ENCODE peak calls at places on chromosomes 3 and 15, in six cellular contexts. T is HCT116, X is HepG2, H is WTC11, N is GM12878, E is K562. I is an unnamed sample.

GRCh38 chr15:93900476-93901400 is 330.6 kb upstream of the MCTP2 start:
- DNase-seq in T (no peak), X (no peak), H (peak; percentile 40), N (no peak), E (no peak), I (no peak)

GRCh38 chr3:37096292-37096691 is 78.1 kb downstream of the LRRFIP2 start:
- DNase-seq in T (no peak), X (peak; percentile 73), H (no peak), N (no peak), E (no peak), I (no peak)

GRCh38 chr3:25558796-25559195 is 105.9 kb downstream of the TOP2B start:
- DNase-seq in T (no peak), X (no peak), H (no peak), N (no peak), E (no peak), I (no peak)

GRCh38 chr15:32646304-32646703 is 4.8 kb downstream of the SCG5 start:
- DNase-seq in T (no peak), X (no peak), H (no peak), N (no peak), E (no peak), I (peak; percentile 43)

GRCh38 chr3:44924102-44925084 is 50.0 kb downstream of the TGM4 start:
- DNase-seq in T (no peak), X (no peak), H (no peak), N (no peak), E (no peak), I (no peak)

GRCh38 chr15:60392601-60392985 is 5.2 kb downstream of the ANXA2 start:
- DNase-seq in T (peak; percentile 85), X (peak; percentile 77), H (no peak), N (no peak), E (no peak), I (no peak)

GRCh38 chr3:197951392-197951990 is 1.5 kb downstream of the RPL35A start:
- DNase-seq in T (no peak), X (no peak), H (no peak), N (no peak), E (no peak), I (no peak)

GRCh38 chr3:172635588-172635987 is 75.3 kb downstream of the NCEH1 start:
- DNase-seq in T (peak; percentile 22), X (no peak), H (no peak), N (peak; percentile 43), E (no peak), I (no peak)

GRCh38 chr3:95154775-95155174 is 1091.9 kb downstream of the NSUN3 start:
- DNase-seq in T (no peak), X (no peak), H (no peak), N (no peak), E (no peak), I (no peak)

GRCh38 chr15:92595506-92596337 is 59.9 kb downstream of the FAM174B start:
- DNase-seq in T (no peak), X (no peak), H (no peak), N (no peak), E (no peak), I (no peak)

GRCh38 chr3:122533931-122534334 is 19.2 kb upstream of the KPNA1 start:
- DNase-seq in T (peak; percentile 78), X (no peak), H (no peak), N (peak; percentile 79), E (peak; percentile 17), I (no peak)

GRCh38 chr3:196636369-196637349 is 2.8 kb upstream of the NRROS start:
- DNase-seq in T (no peak), X (no peak), H (no peak), N (no peak), E (no peak), I (no peak)

GRCh38 chr15:84797212-84797611 is 19.9 kb upstream of the ALPK3 start:
- DNase-seq in T (no peak), X (no peak), H (no peak), N (no peak), E (no peak), I (no peak)

GRCh38 chr15:78353093-78353492 is 12.9 kb downstream of the CRABP1 start:
- DNase-seq in T (peak; percentile 32), X (peak; percentile 22), H (no peak), N (peak; percentile 2), E (peak; percentile 91), I (peak; percentile 59)

GRCh38 chr3:151476344-151477018 is 15.6 kb upstream of the IGSF10 start:
- DNase-seq in T (no peak), X (no peak), H (no peak), N (no peak), E (peak; percentile 19), I (no peak)

GRCh38 chr3:149752788-149753136 is 473 bp upstream of the COMMD2 start:
- DNase-seq in T (no peak), X (no peak), H (no peak), N (no peak), E (no peak), I (no peak)

GRCh38 chr3:56801597-56802410 is at the start of gene ARHGEF3:
- DNase-seq in T (peak; percentile 72), X (peak; percentile 76), H (peak; percentile 83), N (no peak), E (peak; percentile 82), I (peak; percentile 89)

GRCh38 chr15:33612721-33613304 is 302.0 kb downstream of the RYR3 start:
- DNase-seq in T (no peak), X (no peak), H (no peak), N (no peak), E (no peak), I (no peak)

GRCh38 chr3:23219552-23219951 is 16.4 kb downstream of the UBE2E2 start:
- DNase-seq in T (no peak), X (no peak), H (no peak), N (no peak), E (no peak), I (no peak)

GRCh38 chr15:80343610-80344009 is 60.6 kb upstream of the ARNT2 start:
- DNase-seq in T (no peak), X (no peak), H (no peak), N (no peak), E (no peak), I (no peak)
- TF ChIP-seq SP1 in T (no peak), X (no peak), H (no peak), N (no peak), E (no peak), I (no peak)

GRCh38 chr3:127593187-127593586 is 2.7 kb upstream of the TPRA1 start:
- DNase-seq in T (no peak), X (no peak), H (no peak), N (no peak), E (peak; percentile 29), I (no peak)
- TF ChIP-seq SP1 in T (no peak), X (no peak), H (no peak), N (no peak), E (no peak), I (no peak)

GRCh38 chr3:156792945-156793344 is 33.2 kb upstream of the LEKR1 start:
- DNase-seq in T (no peak), X (no peak), H (no peak), N (no peak), E (no peak), I (no peak)
- TF ChIP-seq SP1 in T (no peak), X (no peak), H (no peak), N (no peak), E (no peak), I (no peak)

DNA sequence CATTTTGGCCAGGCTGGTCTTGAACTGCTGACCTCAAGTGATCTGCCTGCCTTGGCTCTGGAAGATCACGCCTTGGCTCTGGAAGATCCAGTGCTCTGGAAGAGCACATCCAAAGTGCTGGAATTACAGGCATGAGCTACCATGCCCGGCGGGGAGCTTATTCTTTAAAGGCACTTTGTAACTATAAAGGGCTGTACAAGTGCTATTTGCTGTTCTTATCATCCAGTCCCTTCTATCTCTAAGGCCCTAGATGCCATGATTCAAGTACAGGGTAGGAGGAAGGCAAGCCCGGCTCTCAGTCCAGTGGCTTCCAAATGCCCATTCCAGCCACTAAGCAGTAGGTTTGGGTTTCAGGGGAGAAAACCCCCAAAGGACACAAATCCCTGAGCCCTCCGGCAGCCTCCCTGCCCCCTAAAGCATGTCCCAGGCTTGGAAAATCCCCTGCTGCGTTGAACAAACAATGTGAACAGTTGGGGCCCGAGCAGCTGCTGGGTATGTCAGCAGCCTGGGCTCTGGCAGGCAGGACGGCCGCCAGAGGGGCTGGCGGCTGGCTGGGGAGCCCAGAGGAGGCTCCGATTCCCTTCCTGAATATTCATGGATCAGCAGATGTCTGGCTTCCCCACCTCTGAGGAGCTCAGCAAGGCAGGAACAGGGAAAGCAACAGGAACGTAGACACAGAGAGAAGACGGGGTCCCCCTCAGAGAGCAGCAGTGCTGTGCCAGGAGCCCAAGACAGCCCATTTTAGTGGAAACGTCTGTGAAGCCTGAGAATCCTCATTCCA is 7.7 kb downstream of the IGDCC4 start:
- DNase-seq in T (no peak), X (peak; percentile 59), H (peak; percentile 89), N (no peak), E (no peak), I (peak; percentile 75)
- TF ChIP-seq SP1 in T (no peak), X (no peak), H (peak; percentile 78), N (no peak), E (no peak), I (no peak)

DNA sequence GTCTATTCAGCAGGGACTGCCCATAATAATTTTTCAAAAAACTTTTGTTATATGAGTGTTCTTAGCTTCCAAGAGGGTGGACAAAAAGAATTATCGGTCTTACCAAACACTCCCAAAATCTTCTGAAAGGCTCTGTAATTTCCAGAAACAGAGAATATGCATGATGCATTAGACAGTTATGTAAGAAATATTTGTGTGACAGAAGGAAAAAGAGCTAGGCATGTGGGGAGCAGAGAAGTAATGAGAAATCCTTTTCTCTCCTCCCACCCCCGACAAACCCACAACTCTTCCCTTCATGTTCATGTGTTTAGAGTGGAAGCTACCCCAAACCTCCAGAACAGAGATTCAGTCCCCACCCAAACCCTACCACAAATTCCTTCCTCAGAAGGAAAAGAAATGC is 86.8 kb downstream of the MYO5A start:
- DNase-seq in T (no peak), X (no peak), H (no peak), N (no peak), E (no peak), I (no peak)
- TF ChIP-seq SP1 in T (no peak), X (no peak), H (no peak), N (no peak), E (no peak), I (no peak)

GRCh38 chr3:188052229-188052965 is 101.6 kb upstream of the LPP start:
- DNase-seq in T (no peak), X (peak; percentile 90), H (peak; percentile 63), N (no peak), E (no peak), I (no peak)
- TF ChIP-seq SP1 in T (no peak), X (no peak), H (no peak), N (no peak), E (no peak), I (no peak)

DNA sequence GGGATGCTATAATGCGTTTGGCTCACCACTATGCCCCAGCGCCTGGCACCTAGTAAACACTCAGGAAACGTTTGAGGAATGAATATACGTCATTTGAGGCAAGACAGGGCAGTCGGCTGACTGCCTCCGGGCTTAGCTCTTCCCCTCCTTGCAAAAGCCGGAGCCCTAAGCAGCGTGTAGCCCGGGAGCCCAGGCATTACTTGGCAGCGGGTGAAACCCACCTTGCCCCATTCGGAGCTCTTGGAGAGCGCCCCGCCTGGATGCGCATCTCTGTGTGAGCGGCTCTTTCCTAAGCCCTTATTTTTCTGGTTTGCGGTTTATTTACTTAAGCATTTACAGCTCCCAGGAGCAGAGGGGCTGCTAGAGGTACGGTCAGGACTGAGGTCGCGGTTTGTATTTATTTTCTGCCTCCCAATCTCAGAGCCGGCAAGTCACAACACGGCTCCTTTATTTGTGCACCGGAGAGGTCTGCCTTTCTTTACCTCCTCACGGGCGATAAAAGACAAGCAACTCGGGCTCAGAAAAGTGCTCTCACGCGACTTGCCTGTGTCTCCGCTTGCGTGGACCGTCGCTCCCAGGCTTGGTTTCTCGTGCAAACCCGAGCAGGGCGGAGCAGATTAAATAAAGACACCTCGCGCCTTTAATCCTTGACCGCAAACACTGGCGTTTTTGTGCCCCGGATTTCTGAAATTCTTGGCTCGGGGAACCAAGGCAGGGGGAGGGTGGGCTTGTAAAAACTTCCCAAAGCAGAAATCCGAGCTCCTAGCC is 724 bp upstream of the ITPR1 start:
- DNase-seq in T (no peak), X (peak; percentile 50), H (peak; percentile 55), N (no peak), E (peak; percentile 47), I (peak; percentile 43)
- TF ChIP-seq SP1 in T (no peak), X (no peak), H (no peak), N (no peak), E (no peak), I (no peak)